ENCODE peak calls at places on chromosomes 5 and 9, in nine cellular contexts. W, P, Z, N, U, K, Y, Q and M are unnamed samples.

GRCh38 chr5:124659798-124660197 is 86.6 kb downstream of the ZNF608 start:
- DNase-seq in Q (no peak), Y (no peak), W (no peak), U (no peak), Z (peak), K (no peak), N (no peak), P (no peak), M (no peak)

GRCh38 chr5:170218730-170219129 is 14.1 kb upstream of the C5orf58 start:
- DNase-seq in W (no peak), Q (no peak), P (no peak), N (no peak), U (no peak), Z (peak), Y (no peak), K (no peak), M (peak)

GRCh38 chr5:12934722-12935121 is 1009.8 kb downstream of the DNAH5 start:
- DNase-seq in Z (no peak), W (no peak), N (no peak), Y (no peak), P (no peak), U (peak), K (no peak), Q (no peak), M (no peak)

GRCh38 chr5:176736271-176736965 is 73.9 kb upstream of the UNC5A start:
- DNase-seq in W (peak), Q (no peak), N (no peak), P (no peak), U (no peak), Y (no peak), Z (no peak), K (no peak), M (no peak)

GRCh38 chr9:109244179-109245132 is 76.4 kb downstream of the EPB41L4B start:
- DNase-seq in Z (peak), U (peak), N (peak), Q (peak), P (peak), W (no peak), K (peak), Y (peak), M (peak)

GRCh38 chr9:32837551-32838058 is 54.3 kb downstream of the TMEM215 start:
- DNase-seq in Z (no peak), N (no peak), Q (peak), Y (no peak), U (no peak), P (no peak), K (no peak), W (no peak), M (no peak)

GRCh38 chr5:37208883-37209808 is 40.0 kb downstream of the CPLANE1 start:
- DNase-seq in K (no peak), Z (no peak), Y (no peak), P (peak), Q (no peak), U (no peak), N (no peak), W (no peak), M (no peak)

GRCh38 chr9:131304676-131305366 is 15.3 kb downstream of the PLPP7 start:
- DNase-seq in Z (no peak), W (no peak), N (no peak), Q (no peak), U (peak), Y (no peak), P (peak), K (no peak), M (no peak)

GRCh38 chr5:87411586-87412416 is 929 bp downstream of the CCNH start:
- DNase-seq in W (no peak), Z (no peak), Y (peak), Q (peak), K (peak), U (peak), N (peak), P (peak), M (no peak)

GRCh38 chr5:147763791-147764525 is 18.6 kb downstream of the JAKMIP2 start:
- DNase-seq in Z (no peak), Y (no peak), N (no peak), K (no peak), W (no peak), P (peak), U (peak), Q (no peak), M (no peak)

GRCh38 chr9:101736723-101737122 is 1.7 kb downstream of the GRIN3A start:
- DNase-seq in U (peak), Z (no peak), Y (no peak), N (no peak), K (peak), Q (no peak), W (no peak), P (no peak), M (no peak)

GRCh38 chr5:2015961-2016360 is 133.2 kb upstream of the IRX4 start:
- DNase-seq in K (no peak), W (no peak), Z (no peak), N (no peak), Y (no peak), Q (no peak), U (no peak), P (no peak), M (no peak)

GRCh38 chr9:129669141-129669718 is 3.8 kb downstream of the PRRX2 start:
- DNase-seq in K (no peak), N (no peak), Z (no peak), U (peak), W (no peak), Y (no peak), Q (no peak), P (peak), M (no peak)

GRCh38 chr9:114811301-114811700 is 5.5 kb upstream of the TNFSF15 start:
- DNase-seq in Q (no peak), Y (no peak), U (peak), Z (no peak), W (no peak), P (no peak), K (no peak), N (no peak), M (no peak)

GRCh38 chr9:26166537-26166936 is 488.3 kb upstream of the TUSC1 start:
- DNase-seq in Y (no peak), U (no peak), Z (no peak), W (no peak), N (no peak), Q (no peak), K (no peak), P (no peak), M (no peak)

GRCh38 chr5:134911285-134912215 is 6.6 kb downstream of the PCBD2 start:
- DNase-seq in W (no peak), Q (no peak), U (no peak), Y (no peak), P (no peak), N (no peak), Z (no peak), K (no peak), M (no peak)

GRCh38 chr9:20551835-20552234 is 70.5 kb downstream of the MLLT3 start:
- DNase-seq in U (peak), K (no peak), P (no peak), Z (no peak), N (no peak), Y (no peak), W (no peak), Q (no peak), M (no peak)

GRCh38 chr5:56328753-56329560 is 95.8 kb upstream of the ANKRD55 start:
- DNase-seq in W (no peak), Y (no peak), P (peak), N (no peak), K (no peak), U (peak), Q (no peak), Z (no peak), M (no peak)

GRCh38 chr5:57493034-57493433 is 10.4 kb upstream of the ACTBL2 start:
- DNase-seq in U (peak), Q (no peak), P (no peak), Z (no peak), Y (no peak), N (no peak), W (no peak), K (no peak), M (no peak)

GRCh38 chr9:2621678-2622360 is at the start of gene VLDLR:
- DNase-seq in Z (peak), N (no peak), W (no peak), P (peak), K (peak), Q (peak), Y (peak), U (no peak), M (peak)

GRCh38 chr9:13110766-13111400 is 168.6 kb downstream of the MPDZ start:
- DNase-seq in N (no peak), Z (no peak), Q (no peak), P (no peak), W (no peak), Y (no peak), U (no peak), K (no peak), M (no peak)

GRCh38 chr5:154858972-154859950 is 834 bp downstream of the CNOT8 start:
- DNase-seq in Q (peak), K (no peak), U (peak), W (no peak), P (no peak), N (no peak), Y (no peak), Z (no peak), M (no peak)

GRCh38 chr9:113519401-113520108 is 56.0 kb downstream of the RGS3 start:
- DNase-seq in W (no peak), Z (no peak), K (no peak), U (peak), Q (no peak), Y (no peak), N (no peak), P (peak), M (no peak)

GRCh38 chr9:70136632-70137031 is 93.0 kb downstream of the MAMDC2 start:
- DNase-seq in Z (no peak), U (peak), N (peak), P (peak), K (no peak), Y (no peak), Q (no peak), W (no peak), M (no peak)

GRCh38 chr5:77011498-77011897 is 18.7 kb upstream of the AGGF1 start:
- DNase-seq in K (no peak), Z (no peak), N (no peak), W (no peak), Q (no peak), U (no peak), Y (no peak), P (no peak), M (no peak)